ENCODE peak calls at places on chromosomes 2 and 18, in eight cellular contexts. N is prostate gland, H is cardiac muscle cell, E is heart right ventricle, L is gastrocnemius medialis, F is right cardiac atrium, X is breast epithelium, M is heart left ventricle. D is an unnamed sample.
A peak's percentile ranks its signal among the peaks of the same experiment; 100 is the strongest.

GRCh38 chr18:11948852-11949523 is 32.3 kb upstream of the IMPA2 start:
- DNase-seq in N (peak; percentile 9), H (no peak), E (no peak), L (no peak), F (no peak), X (no peak), M (no peak), D (no peak)

GRCh38 chr2:16169381-16169960 is 229.1 kb downstream of the MYCN start:
- DNase-seq in N (no peak), H (no peak), E (no peak), L (no peak), F (no peak), X (no peak), M (no peak), D (no peak)

GRCh38 chr2:67880291-67880761 is 182.5 kb downstream of the C1D start:
- DNase-seq in N (peak; percentile 58), H (peak; percentile 9), E (no peak), L (no peak), F (peak; percentile 49), X (peak; percentile 21), M (no peak), D (no peak)

GRCh38 chr2:151032741-151033152 is 228.9 kb downstream of the RBM43 start:
- DNase-seq in N (no peak), H (peak; percentile 79), E (no peak), L (no peak), F (no peak), X (no peak), M (no peak), D (no peak)

GRCh38 chr2:96320326-96321229 is 4.5 kb upstream of the ITPRIPL1 start:
- DNase-seq in N (no peak), H (no peak), E (no peak), L (no peak), F (no peak), X (no peak), M (no peak), D (no peak)

GRCh38 chr2:96522304-96523203 is 14.0 kb upstream of the ARID5A start:
- DNase-seq in N (no peak), H (no peak), E (no peak), L (no peak), F (no peak), X (no peak), M (no peak), D (no peak)

GRCh38 chr2:234191819-234192407 is 141.4 kb downstream of the SPP2 start:
- DNase-seq in N (no peak), H (peak; percentile 55), E (no peak), L (no peak), F (no peak), X (no peak), M (no peak), D (no peak)

GRCh38 chr2:156115338-156115737 is 217.2 kb downstream of the NR4A2 start:
- DNase-seq in N (no peak), H (peak; percentile 0), E (no peak), L (no peak), F (no peak), X (no peak), M (no peak), D (no peak)

GRCh38 chr18:48642503-48642902 is 103.7 kb downstream of the CTIF start:
- DNase-seq in N (no peak), H (no peak), E (no peak), L (no peak), F (no peak), X (no peak), M (no peak), D (no peak)

GRCh38 chr2:188527701-188528100 is 236.0 kb downstream of the GULP1 start:
- DNase-seq in N (no peak), H (peak; percentile 13), E (no peak), L (no peak), F (no peak), X (no peak), M (no peak), D (no peak)
- H3K4me3 ChIP-seq in N (no peak overlapping the region), H (no peak overlapping the region), E (no peak overlapping the region), L (no peak overlapping the region), F (peak overlapping the region; percentile 25), X (no peak overlapping the region), M (no peak overlapping the region), D (no peak overlapping the region)

GRCh38 chr2:61537590-61538178 is 472 bp downstream of the XPO1 start:
- DNase-seq in N (no peak), H (no peak), E (peak; percentile 42), L (no peak), F (no peak), X (no peak), M (no peak), D (no peak)

GRCh38 chr2:61536086-61536722 is 2.0 kb downstream of the XPO1 start:
- DNase-seq in N (peak; percentile 12), H (peak; percentile 33), E (peak; percentile 79), L (peak; percentile 94), F (no peak), X (no peak), M (peak; percentile 93), D (no peak)

GRCh38 chr2:61536723-61537581 is 1.2 kb downstream of the XPO1 start:
- DNase-seq in N (peak; percentile 84), H (peak; percentile 93), E (peak; percentile 63), L (peak; percentile 74), F (peak; percentile 90), X (peak; percentile 81), M (peak; percentile 76), D (peak; percentile 81)

GRCh38 chr2:61535449-61535848 is 2.7 kb downstream of the XPO1 start:
- DNase-seq in N (no peak), H (no peak), E (no peak), L (no peak), F (no peak), X (no peak), M (no peak), D (no peak)

DNA sequence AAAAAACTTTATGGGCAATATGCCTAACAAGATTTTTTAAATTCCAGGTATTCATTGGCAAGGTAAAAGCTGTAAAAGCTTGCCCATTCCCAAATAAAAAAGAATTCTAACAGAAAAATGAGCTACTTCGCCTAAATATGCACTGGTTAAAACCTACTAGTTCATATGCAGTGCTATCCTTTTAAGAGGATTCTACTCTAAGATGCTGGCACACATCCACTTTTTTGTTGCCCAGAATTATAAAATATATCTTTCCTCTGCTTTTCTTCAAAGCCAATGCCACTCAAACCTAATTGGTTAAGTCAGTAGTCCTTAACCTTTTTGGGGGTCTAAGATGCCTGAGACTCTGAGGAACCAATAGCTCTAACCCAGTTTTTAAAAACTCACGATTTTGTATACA is 3.2 kb downstream of the XPO1 start:
- DNase-seq in N (no peak), H (no peak), E (no peak), L (no peak), F (no peak), X (no peak), M (no peak), D (no peak)
- H3K27ac ChIP-seq in N (peak overlapping the region; percentile 100), H (peak overlapping the region; percentile 97), E (peak overlapping the region; percentile 96), L (peak overlapping the region; percentile 99), F (no peak overlapping the region), X (peak overlapping the region; percentile 99), M (peak overlapping the region; percentile 92), D (no peak overlapping the region)

DNA sequence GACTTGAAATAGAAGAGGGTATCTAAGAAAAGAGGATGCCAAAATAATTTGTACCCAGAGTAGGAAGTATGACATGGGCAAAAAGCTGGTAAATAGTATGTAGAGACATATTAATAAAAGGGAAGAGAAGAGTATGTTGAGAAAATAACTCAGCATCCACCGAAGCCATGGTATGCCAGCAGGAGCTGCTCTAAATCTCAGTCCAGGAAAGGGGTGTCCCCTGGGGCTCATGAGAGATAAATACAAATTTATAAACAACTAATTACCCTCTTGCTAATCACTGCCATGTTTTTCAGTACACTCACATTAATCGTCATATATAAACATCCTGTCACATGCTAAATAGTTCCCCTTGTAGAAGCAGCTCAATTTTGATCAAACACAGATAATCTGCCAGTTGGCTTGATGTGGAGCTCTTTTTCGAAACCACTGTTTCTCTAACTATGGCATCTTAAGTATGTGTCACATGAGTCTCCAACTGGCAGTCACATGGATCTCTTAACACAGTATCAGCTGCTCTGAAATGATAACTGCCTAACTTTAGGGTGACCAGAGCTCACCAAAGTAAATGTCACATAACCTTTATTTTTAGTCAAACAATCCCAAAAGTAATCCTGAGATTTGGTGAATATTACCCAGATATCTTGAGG is 31.9 kb downstream of the EXOC6B start:
- DNase-seq in N (no peak), H (peak; percentile 38), E (no peak), L (no peak), F (no peak), X (no peak), M (no peak), D (no peak)
- H3K4me3 ChIP-seq in N (no peak overlapping the region), H (no peak overlapping the region), E (no peak overlapping the region), L (no peak overlapping the region), F (peak overlapping the region; percentile 13), X (no peak overlapping the region), M (no peak overlapping the region), D (no peak overlapping the region)

DNA sequence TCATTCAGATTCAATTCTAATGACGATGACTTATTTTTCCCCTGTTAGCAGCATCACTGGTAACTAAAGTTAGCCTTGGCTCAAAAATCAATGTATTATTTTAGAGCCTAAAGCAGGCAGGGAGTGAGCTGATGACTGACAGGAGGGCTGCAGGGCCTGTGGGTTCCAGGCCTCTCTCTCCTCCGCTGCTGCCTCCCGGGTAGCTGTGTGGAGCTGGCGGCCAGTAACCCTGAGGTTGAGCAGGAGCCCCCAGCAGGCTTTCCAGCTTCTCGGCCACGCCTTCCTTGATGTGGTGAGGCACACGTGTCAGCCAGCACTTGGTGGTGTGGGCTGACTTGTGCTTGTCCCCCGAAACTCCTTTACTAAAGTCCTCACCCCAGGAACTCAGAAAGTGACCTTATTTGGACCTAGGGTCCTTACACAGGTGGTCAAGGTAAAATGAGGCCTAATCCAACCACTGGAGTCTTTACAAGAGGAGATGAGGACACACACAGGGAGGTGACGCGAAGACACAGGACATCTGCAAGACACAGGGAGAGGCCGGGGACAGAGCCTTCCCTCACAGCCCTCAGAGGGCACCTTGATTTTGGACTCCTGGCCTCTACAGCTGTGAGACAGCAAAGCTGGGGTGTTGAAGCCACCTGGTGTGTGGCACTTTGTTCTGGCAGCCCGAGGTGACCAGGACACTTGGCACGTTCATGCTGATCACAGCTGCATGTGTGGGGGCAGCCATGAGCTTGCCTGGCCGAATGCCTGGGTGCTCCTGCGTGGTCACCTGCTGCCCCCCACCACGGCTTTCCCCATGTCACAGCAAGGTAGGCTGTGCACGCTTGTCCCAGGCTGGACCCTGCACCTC is 120.8 kb upstream of the HS6ST1 start:
- DNase-seq in N (no peak), H (no peak), E (no peak), L (no peak), F (peak; percentile 65), X (peak; percentile 6), M (no peak), D (no peak)
- H3K27ac ChIP-seq in N (no peak overlapping the region), H (no peak overlapping the region), E (no peak overlapping the region), L (no peak overlapping the region), F (no peak overlapping the region), X (no peak overlapping the region), M (no peak overlapping the region), D (no peak overlapping the region)

GRCh38 chr2:217789003-217789735 is 213.6 kb downstream of the TNS1 start:
- DNase-seq in N (peak; percentile 71), H (peak; percentile 81), E (peak; percentile 87), L (peak; percentile 82), F (peak; percentile 93), X (peak; percentile 67), M (peak; percentile 83), D (peak; percentile 84)
- H3K4me3 ChIP-seq in N (no peak overlapping the region), H (no peak overlapping the region), E (no peak overlapping the region), L (peak overlapping the region; percentile 2), F (no peak overlapping the region), X (no peak overlapping the region), M (no peak overlapping the region), D (peak overlapping the region; percentile 65)

GRCh38 chr2:26424211-26424610 is 22.5 kb downstream of the DRC1 start:
- DNase-seq in N (no peak), H (no peak), E (no peak), L (no peak), F (no peak), X (no peak), M (no peak), D (no peak)
- H3K27ac ChIP-seq in N (no peak overlapping the region), H (no peak overlapping the region), E (no peak overlapping the region), L (no peak overlapping the region), F (no peak overlapping the region), X (no peak overlapping the region), M (no peak overlapping the region), D (no peak overlapping the region)